ENCODE peak calls at places on chromosomes 6 and 20, in eight cellular contexts. W is testis, N is cardiac muscle cell, B is esophagus squamous epithelium, K is A673, U is left ventricle myocardium inferior, Z is uterus, T is psoas muscle. S is an unnamed sample.
A peak's percentile ranks its signal among the peaks of the same experiment; 100 is the strongest.

GRCh38 chr6:43743682-43744381 is 26.2 kb upstream of the VEGFA start:
- DNase-seq in U (no peak), B (no peak), W (no peak), K (no peak), N (no peak), T (no peak), Z (no peak), S (peak; percentile 38)

GRCh38 chr20:19583532-19584175 is 174.4 kb upstream of the RIN2 start:
- DNase-seq in N (peak; percentile 80), W (peak; percentile 87), B (no peak), K (peak; percentile 85), T (peak; percentile 59), U (peak; percentile 68), Z (peak; percentile 63), S (peak; percentile 87)

GRCh38 chr6:77313595-77313994 is 149.7 kb downstream of the HTR1B start:
- DNase-seq in W (no peak), Z (no peak), N (peak; percentile 9), B (no peak), T (no peak), U (no peak), K (no peak), S (no peak)

GRCh38 chr20:34580588-34580940 is 22.0 kb downstream of the MAP1LC3A start:
- DNase-seq in T (no peak), B (no peak), K (no peak), U (no peak), Z (no peak), W (no peak), N (no peak), S (no peak)

GRCh38 chr6:63573140-63573898 is 1.0 kb downstream of the LOC128125822 start:
- DNase-seq in U (peak; percentile 76), K (peak; percentile 72), N (peak; percentile 71), W (peak; percentile 89), T (peak; percentile 73), Z (peak; percentile 66), B (peak; percentile 54), S (peak; percentile 93)

GRCh38 chr20:43840382-43841070 is 74.1 kb upstream of the TOX2 start:
- DNase-seq in N (no peak), U (no peak), T (no peak), B (no peak), K (peak; percentile 67), Z (no peak), W (no peak), S (no peak)

GRCh38 chr6:134394905-134395304 is 77.0 kb upstream of the SGK1 start:
- DNase-seq in W (no peak), Z (no peak), B (no peak), K (no peak), T (no peak), U (no peak), N (no peak), S (no peak)

GRCh38 chr6:158837684-158838625 is 18.8 kb upstream of the EZR start:
- DNase-seq in K (no peak), N (no peak), B (no peak), Z (no peak), W (no peak), U (no peak), T (no peak), S (no peak)

GRCh38 chr6:150241751-150242150 is 98.9 kb downstream of the PPP1R14C start:
- DNase-seq in T (no peak), K (no peak), U (no peak), B (no peak), W (no peak), N (no peak), Z (no peak), S (no peak)

GRCh38 chr6:114092943-114093342 is 122.0 kb upstream of the HDAC2 start:
- DNase-seq in K (no peak), T (no peak), U (no peak), N (no peak), B (no peak), W (no peak), Z (no peak), S (no peak)

GRCh38 chr6:111011360-111012142 is 29.7 kb downstream of the RPF2 start:
- DNase-seq in T (no peak), N (peak; percentile 59), B (no peak), U (no peak), Z (no peak), W (no peak), K (peak; percentile 67), S (no peak)

DNA sequence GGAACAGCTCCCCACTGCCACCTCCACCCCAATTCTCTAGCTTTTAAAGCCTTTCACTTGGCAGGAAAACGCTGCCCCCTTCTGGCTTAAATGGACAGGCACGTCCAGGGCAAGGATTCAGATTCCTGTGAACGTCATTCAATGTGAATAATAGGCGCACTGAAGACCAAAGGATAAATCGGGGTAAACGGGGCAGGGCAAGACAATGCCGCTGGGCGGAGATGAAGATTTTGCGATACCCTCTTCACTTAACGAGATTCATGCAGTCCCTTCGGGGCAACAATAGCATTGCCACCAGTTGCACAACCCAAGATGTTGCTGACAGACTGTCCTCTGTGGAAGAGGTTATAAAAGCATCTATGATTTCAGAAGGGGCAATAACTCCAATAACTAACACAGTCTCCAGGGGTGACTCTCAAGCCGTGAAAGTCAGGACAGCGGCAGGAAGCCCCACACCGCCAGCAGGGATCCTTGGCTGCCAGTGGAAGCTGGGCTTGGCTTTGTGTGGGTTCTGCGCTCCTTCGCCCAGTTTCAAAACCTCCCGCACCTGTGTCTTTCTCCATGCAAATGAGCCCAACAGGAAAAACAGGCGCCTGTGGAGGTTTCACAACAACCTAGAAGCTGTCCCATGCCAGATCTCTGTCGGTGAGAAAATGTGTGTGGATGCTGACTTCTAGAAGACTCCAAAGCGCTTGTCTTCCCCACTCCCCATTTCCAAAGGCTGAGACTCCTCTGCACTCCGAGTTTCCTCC is 291.8 kb downstream of the BMP7 start:
- DNase-seq in N (peak; percentile 72), U (no peak), Z (no peak), W (peak; percentile 77), B (no peak), T (no peak), K (peak; percentile 61), S (no peak)
- TF ChIP-seq CTCF in N (peak; percentile 77), U (peak; percentile 41), Z (peak; percentile 30), W (peak; percentile 35), B (peak; percentile 69), T (no peak), K (peak; percentile 76), S (peak; percentile 37)

GRCh38 chr6:41936073-41936837 is 5.4 kb downstream of the CCND3 start:
- DNase-seq in Z (peak; percentile 39), K (peak; percentile 80), N (peak; percentile 78), B (no peak), T (peak; percentile 67), W (peak; percentile 80), U (peak; percentile 69), S (peak; percentile 80)

GRCh38 chr6:41939091-41939847 is 2.3 kb downstream of the CCND3 start:
- DNase-seq in T (peak; percentile 52), B (no peak), W (peak; percentile 30), Z (peak; percentile 60), K (no peak), N (no peak), U (peak; percentile 49), S (peak; percentile 83)

GRCh38 chr6:41938590-41938989 is 3.0 kb downstream of the CCND3 start:
- DNase-seq in Z (no peak), K (no peak), T (no peak), B (no peak), U (no peak), N (no peak), W (no peak), S (no peak)

GRCh38 chr6:41937472-41937871 is 4.1 kb downstream of the CCND3 start:
- DNase-seq in K (no peak), N (no peak), Z (no peak), U (no peak), B (no peak), W (no peak), T (no peak), S (no peak)

DNA sequence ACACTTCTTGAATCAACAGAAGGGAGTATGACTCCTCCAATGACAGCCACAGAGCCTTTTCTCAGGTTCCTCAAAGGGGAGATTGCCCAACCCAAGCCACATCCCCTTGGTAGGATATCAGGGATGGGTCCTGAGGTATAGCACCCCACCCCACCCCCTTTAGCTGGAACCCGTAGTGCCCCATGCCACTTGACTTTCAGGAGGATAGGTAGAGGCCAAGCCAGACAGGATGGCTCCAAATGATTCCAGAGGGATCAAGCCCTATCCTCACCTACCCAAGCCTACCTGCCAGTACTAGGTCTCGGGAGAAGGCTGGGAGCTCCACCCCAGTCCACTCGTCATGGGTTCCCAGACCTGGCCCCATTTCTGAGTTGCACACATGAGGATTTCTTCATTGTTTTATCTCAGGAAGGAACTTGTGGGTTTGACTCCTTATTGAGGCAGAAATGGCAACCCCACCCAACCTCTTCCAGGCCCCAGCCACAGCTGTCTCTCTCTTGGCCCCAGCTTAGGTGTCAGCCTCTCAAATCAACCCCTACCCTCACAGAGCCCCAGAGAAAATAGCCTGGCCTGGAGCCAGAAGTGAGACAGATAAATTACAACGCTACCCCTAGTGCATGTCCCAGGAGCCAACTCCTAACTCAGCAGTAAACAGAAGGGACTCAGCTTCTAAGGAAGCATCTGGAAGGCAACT is 3.6 kb downstream of the CCND3 start:
- DNase-seq in U (no peak), B (no peak), K (no peak), T (no peak), N (no peak), W (no peak), Z (peak; percentile 33), S (no peak)
- H3K27ac ChIP-seq in U (peak overlapping the region; percentile 97), B (peak overlapping the region; percentile 89), K (peak overlapping the region; percentile 24), T (peak overlapping the region; percentile 53), N (no peak overlapping the region), W (peak overlapping the region; percentile 57), Z (peak overlapping the region; percentile 66), S (peak overlapping the region; percentile 84)

GRCh38 chr20:51510169-51510568 is 32.4 kb downstream of the NFATC2 start:
- DNase-seq in K (no peak), Z (no peak), B (no peak), W (no peak), T (no peak), N (peak; percentile 35), U (no peak), S (no peak)
- H3K4me1 ChIP-seq in K (no peaks in the 10 kb centered on the region), Z (no peaks in the 10 kb centered on the region), B (no peaks in the 10 kb centered on the region), W (no peaks in the 10 kb centered on the region), T (peaks cover 19% of the 10 kb centered on the region), N (peaks cover 56% of the 10 kb centered on the region), U (peaks cover 5% of the 10 kb centered on the region), S (no peaks in the 10 kb centered on the region)

DNA sequence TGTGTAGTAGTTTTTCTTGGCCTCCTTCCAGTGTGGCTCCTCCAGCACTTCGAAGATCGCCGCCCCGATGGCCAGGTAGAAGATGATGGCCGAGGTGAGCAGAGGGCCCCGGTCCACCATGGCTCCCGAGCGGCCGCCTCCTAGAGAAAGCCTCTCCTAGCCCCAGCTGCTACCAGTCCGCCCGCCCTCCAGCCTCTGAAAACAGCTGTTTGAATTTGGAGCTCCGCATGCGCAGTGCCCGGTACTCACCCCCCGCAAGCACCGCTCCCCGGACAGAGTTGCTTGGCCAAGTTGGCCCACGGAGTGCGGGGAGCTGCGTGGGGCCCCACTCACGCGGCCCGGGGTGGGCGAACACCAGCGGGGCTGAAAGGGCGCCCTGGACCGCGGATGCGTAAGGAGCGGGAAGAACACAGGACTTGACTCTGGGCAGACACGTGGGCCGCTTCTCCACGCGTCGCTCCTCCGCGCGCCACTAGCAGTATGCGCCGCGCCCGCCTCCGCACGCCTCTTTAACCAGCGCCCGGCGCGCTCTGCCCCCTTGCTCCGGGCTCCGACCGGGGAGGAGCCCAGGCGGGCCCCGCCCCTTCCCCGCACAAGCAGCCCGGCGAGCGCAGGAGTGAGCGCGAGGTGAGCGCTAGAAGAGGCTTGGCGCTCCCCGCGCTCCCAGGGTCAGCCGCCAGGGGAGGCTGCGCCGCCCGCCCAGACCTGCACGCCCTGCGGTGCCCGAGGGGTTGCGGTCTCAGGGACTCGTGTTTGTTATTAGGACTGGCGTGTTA is at the start of gene KCNK5:
- DNase-seq in B (peak; percentile 9), Z (peak; percentile 46), K (peak; percentile 32), U (peak; percentile 64), W (peak; percentile 84), N (peak; percentile 90), T (peak; percentile 77), S (peak; percentile 94)
- TF ChIP-seq CTCF in B (peak; percentile 85), Z (no peak), K (peak; percentile 51), U (peak; percentile 61), W (peak; percentile 60), N (peak; percentile 43), T (peak; percentile 41), S (peak; percentile 71)

GRCh38 chr6:125346143-125346925 is 44.6 kb upstream of the HDDC2 start:
- DNase-seq in N (no peak), B (no peak), T (no peak), K (peak; percentile 5), Z (no peak), U (no peak), W (no peak), S (no peak)
- H3K27ac ChIP-seq in N (peak overlapping the region; percentile 32), B (peak overlapping the region; percentile 53), T (peak overlapping the region; percentile 53), K (no peak overlapping the region), Z (peak overlapping the region; percentile 63), U (peak overlapping the region; percentile 69), W (peak overlapping the region; percentile 26), S (peak overlapping the region; percentile 11)

S was measured in upper lobe of right lung.